ENCODE peak calls at places on chromosomes 4 and X, in nine cellular contexts. One of them, this sample, is unnamed.

GRCh38 chr4:15344041-15344440 is 83.8 kb upstream of the C1QTNF7 start:
- DNase-seq in CD8-positive, alpha-beta T cell: no peak
- DNase-seq in testis: no peak
- DNase-seq in Peyer's patch: no peak
- DNase-seq in esophagus squamous epithelium: no peak
- DNase-seq in brain microvascular endothelial cell: peak; percentile 12
- DNase-seq in A549: no peak
- DNase-seq in left ventricle myocardium inferior: no peak
- DNase-seq in small intestine: no peak
- DNase-seq in this sample: no peak

GRCh38 chr4:76644831-76645485 is 209.9 kb downstream of the SHROOM3 start:
- DNase-seq in CD8-positive, alpha-beta T cell: no peak
- DNase-seq in testis: no peak
- DNase-seq in Peyer's patch: no peak
- DNase-seq in esophagus squamous epithelium: no peak
- DNase-seq in brain microvascular endothelial cell: no peak
- DNase-seq in A549: no peak
- DNase-seq in left ventricle myocardium inferior: no peak
- DNase-seq in small intestine: peak; percentile 38
- DNase-seq in this sample: no peak

GRCh38 chrX:48489892-48490291 is 13.9 kb downstream of the FTSJ1 start:
- DNase-seq in CD8-positive, alpha-beta T cell: no peak
- DNase-seq in testis: no peak
- DNase-seq in Peyer's patch: no peak
- DNase-seq in esophagus squamous epithelium: no peak
- DNase-seq in brain microvascular endothelial cell: no peak
- DNase-seq in A549: no peak
- DNase-seq in left ventricle myocardium inferior: no peak
- DNase-seq in small intestine: no peak
- DNase-seq in this sample: no peak

GRCh38 chr4:144787365-144788263 is 141.7 kb downstream of the HHIP start:
- DNase-seq in CD8-positive, alpha-beta T cell: no peak
- DNase-seq in testis: no peak
- DNase-seq in Peyer's patch: no peak
- DNase-seq in esophagus squamous epithelium: no peak
- DNase-seq in brain microvascular endothelial cell: peak; percentile 12
- DNase-seq in A549: peak; percentile 47
- DNase-seq in left ventricle myocardium inferior: no peak
- DNase-seq in small intestine: peak; percentile 2
- DNase-seq in this sample: peak; percentile 63

GRCh38 chr4:91127891-91128290 is 1000.7 kb downstream of the CCSER1 start:
- DNase-seq in CD8-positive, alpha-beta T cell: no peak
- DNase-seq in testis: peak; percentile 76
- DNase-seq in Peyer's patch: no peak
- DNase-seq in esophagus squamous epithelium: no peak
- DNase-seq in brain microvascular endothelial cell: no peak
- DNase-seq in A549: no peak
- DNase-seq in left ventricle myocardium inferior: peak; percentile 16
- DNase-seq in small intestine: no peak
- DNase-seq in this sample: peak; percentile 2

GRCh38 chr4:42329421-42329820 is 67.9 kb upstream of the SHISA3 start:
- DNase-seq in CD8-positive, alpha-beta T cell: no peak
- DNase-seq in testis: no peak
- DNase-seq in Peyer's patch: no peak
- DNase-seq in esophagus squamous epithelium: no peak
- DNase-seq in brain microvascular endothelial cell: no peak
- DNase-seq in A549: peak; percentile 10
- DNase-seq in left ventricle myocardium inferior: no peak
- DNase-seq in small intestine: no peak
- DNase-seq in this sample: no peak

GRCh38 chr4:105969575-105969974 is 74.3 kb downstream of the NPNT start:
- DNase-seq in CD8-positive, alpha-beta T cell: no peak
- DNase-seq in testis: no peak
- DNase-seq in Peyer's patch: no peak
- DNase-seq in esophagus squamous epithelium: no peak
- DNase-seq in brain microvascular endothelial cell: no peak
- DNase-seq in A549: no peak
- DNase-seq in left ventricle myocardium inferior: no peak
- DNase-seq in small intestine: no peak
- DNase-seq in this sample: no peak

GRCh38 chr4:162285753-162286152 is 122.0 kb upstream of the FSTL5 start:
- DNase-seq in CD8-positive, alpha-beta T cell: no peak
- DNase-seq in testis: no peak
- DNase-seq in Peyer's patch: no peak
- DNase-seq in esophagus squamous epithelium: no peak
- DNase-seq in brain microvascular endothelial cell: no peak
- DNase-seq in A549: no peak
- DNase-seq in left ventricle myocardium inferior: no peak
- DNase-seq in small intestine: no peak
- DNase-seq in this sample: no peak

GRCh38 chr4:76943790-76944189 is 5.8 kb upstream of the SEPTIN11 start:
- DNase-seq in CD8-positive, alpha-beta T cell: no peak
- DNase-seq in testis: no peak
- DNase-seq in Peyer's patch: no peak
- DNase-seq in esophagus squamous epithelium: no peak
- DNase-seq in brain microvascular endothelial cell: no peak
- DNase-seq in A549: no peak
- DNase-seq in left ventricle myocardium inferior: no peak
- DNase-seq in small intestine: no peak
- DNase-seq in this sample: no peak

GRCh38 chr4:152962160-152962559 is 26.0 kb downstream of the FHDC1 start:
- DNase-seq in CD8-positive, alpha-beta T cell: no peak
- DNase-seq in testis: no peak
- DNase-seq in Peyer's patch: no peak
- DNase-seq in esophagus squamous epithelium: no peak
- DNase-seq in brain microvascular endothelial cell: no peak
- DNase-seq in A549: no peak
- DNase-seq in left ventricle myocardium inferior: no peak
- DNase-seq in small intestine: no peak
- DNase-seq in this sample: no peak

GRCh38 chrX:17803449-17803848 is 57.6 kb downstream of the RAI2 start:
- DNase-seq in CD8-positive, alpha-beta T cell: no peak
- DNase-seq in testis: no peak
- DNase-seq in Peyer's patch: no peak
- DNase-seq in esophagus squamous epithelium: no peak
- DNase-seq in brain microvascular endothelial cell: no peak
- DNase-seq in A549: no peak
- DNase-seq in left ventricle myocardium inferior: no peak
- DNase-seq in small intestine: no peak
- DNase-seq in this sample: no peak

GRCh38 chr4:113474017-113474416 is 287.5 kb downstream of the CAMK2D start:
- DNase-seq in CD8-positive, alpha-beta T cell: no peak
- DNase-seq in testis: no peak
- DNase-seq in Peyer's patch: no peak
- DNase-seq in esophagus squamous epithelium: no peak
- DNase-seq in brain microvascular endothelial cell: peak; percentile 24
- DNase-seq in A549: no peak
- DNase-seq in left ventricle myocardium inferior: no peak
- DNase-seq in small intestine: no peak
- DNase-seq in this sample: no peak

GRCh38 chr4:67087897-67088296 is 457.4 kb downstream of the CENPC start:
- DNase-seq in CD8-positive, alpha-beta T cell: no peak
- DNase-seq in testis: peak; percentile 78
- DNase-seq in Peyer's patch: no peak
- DNase-seq in esophagus squamous epithelium: no peak
- DNase-seq in brain microvascular endothelial cell: peak; percentile 12
- DNase-seq in A549: peak; percentile 18
- DNase-seq in left ventricle myocardium inferior: no peak
- DNase-seq in small intestine: peak; percentile 46
- DNase-seq in this sample: peak; percentile 57

GRCh38 chr4:26133840-26134239 is 187.0 kb upstream of the RBPJ start:
- DNase-seq in CD8-positive, alpha-beta T cell: no peak
- DNase-seq in testis: no peak
- DNase-seq in Peyer's patch: no peak
- DNase-seq in esophagus squamous epithelium: no peak
- DNase-seq in brain microvascular endothelial cell: no peak
- DNase-seq in A549: no peak
- DNase-seq in left ventricle myocardium inferior: no peak
- DNase-seq in small intestine: no peak
- DNase-seq in this sample: no peak

GRCh38 chr4:45423876-45424275 is 697.5 kb upstream of the GNPDA2 start:
- DNase-seq in CD8-positive, alpha-beta T cell: no peak
- DNase-seq in testis: peak; percentile 79
- DNase-seq in Peyer's patch: no peak
- DNase-seq in esophagus squamous epithelium: no peak
- DNase-seq in brain microvascular endothelial cell: no peak
- DNase-seq in A549: no peak
- DNase-seq in left ventricle myocardium inferior: no peak
- DNase-seq in small intestine: no peak
- DNase-seq in this sample: no peak

GRCh38 chr4:156941940-156942548 is 29.6 kb downstream of the PDGFC start:
- DNase-seq in CD8-positive, alpha-beta T cell: no peak
- DNase-seq in testis: peak; percentile 17
- DNase-seq in Peyer's patch: no peak
- DNase-seq in esophagus squamous epithelium: no peak
- DNase-seq in brain microvascular endothelial cell: peak; percentile 97
- DNase-seq in A549: peak; percentile 78
- DNase-seq in left ventricle myocardium inferior: no peak
- DNase-seq in small intestine: no peak
- DNase-seq in this sample: peak; percentile 88
- H3K4me3 ChIP-seq in CD8-positive, alpha-beta T cell: no peak overlapping the region
- H3K4me3 ChIP-seq in testis: no peak overlapping the region
- H3K4me3 ChIP-seq in Peyer's patch: no peak overlapping the region
- H3K4me3 ChIP-seq in esophagus squamous epithelium: no peak overlapping the region
- H3K4me3 ChIP-seq in brain microvascular endothelial cell: no peak overlapping the region
- H3K4me3 ChIP-seq in A549: no peak overlapping the region
- H3K4me3 ChIP-seq in left ventricle myocardium inferior: peak overlapping the region; percentile 49
- H3K4me3 ChIP-seq in small intestine: no peak overlapping the region
- H3K4me3 ChIP-seq in this sample: no peak overlapping the region

GRCh38 chr4:119014658-119015057 is 121.0 kb upstream of the MYOZ2 start:
- DNase-seq in CD8-positive, alpha-beta T cell: no peak
- DNase-seq in testis: no peak
- DNase-seq in Peyer's patch: no peak
- DNase-seq in esophagus squamous epithelium: no peak
- DNase-seq in brain microvascular endothelial cell: no peak
- DNase-seq in A549: no peak
- DNase-seq in left ventricle myocardium inferior: no peak
- DNase-seq in small intestine: no peak
- DNase-seq in this sample: no peak

GRCh38 chr4:119016636-119017035 is 119.0 kb upstream of the MYOZ2 start:
- DNase-seq in CD8-positive, alpha-beta T cell: no peak
- DNase-seq in testis: no peak
- DNase-seq in Peyer's patch: no peak
- DNase-seq in esophagus squamous epithelium: no peak
- DNase-seq in brain microvascular endothelial cell: no peak
- DNase-seq in A549: no peak
- DNase-seq in left ventricle myocardium inferior: no peak
- DNase-seq in small intestine: no peak
- DNase-seq in this sample: no peak

GRCh38 chr4:119005888-119006287 is 117.2 kb downstream of the SYNPO2 start:
- DNase-seq in CD8-positive, alpha-beta T cell: no peak
- DNase-seq in testis: no peak
- DNase-seq in Peyer's patch: no peak
- DNase-seq in esophagus squamous epithelium: no peak
- DNase-seq in brain microvascular endothelial cell: no peak
- DNase-seq in A549: no peak
- DNase-seq in left ventricle myocardium inferior: no peak
- DNase-seq in small intestine: no peak
- DNase-seq in this sample: no peak

GRCh38 chr4:119010909-119011606 is 122.4 kb downstream of the SYNPO2 start:
- DNase-seq in CD8-positive, alpha-beta T cell: no peak
- DNase-seq in testis: no peak
- DNase-seq in Peyer's patch: no peak
- DNase-seq in esophagus squamous epithelium: no peak
- DNase-seq in brain microvascular endothelial cell: no peak
- DNase-seq in A549: no peak
- DNase-seq in left ventricle myocardium inferior: no peak
- DNase-seq in small intestine: no peak
- DNase-seq in this sample: no peak

DNA sequence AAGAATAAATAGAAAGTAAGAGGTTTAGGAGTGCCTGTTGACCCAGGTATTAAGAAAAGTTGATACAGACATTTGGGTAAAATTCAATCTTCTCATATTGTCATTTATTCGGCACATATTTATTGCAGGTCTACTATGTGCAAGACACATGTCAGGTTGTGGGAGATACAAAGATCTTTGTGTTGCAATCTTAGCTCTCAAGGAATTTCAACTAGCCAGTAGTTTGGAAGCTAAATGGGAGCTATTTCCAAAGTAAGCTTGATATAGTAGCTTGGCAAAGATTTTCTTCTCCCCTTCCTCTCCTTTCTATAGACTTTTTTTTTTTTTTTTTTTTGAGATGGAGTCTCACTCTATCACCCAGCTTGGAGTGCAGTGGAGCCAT is 122.9 kb downstream of the SYNPO2 start:
- DNase-seq in CD8-positive, alpha-beta T cell: no peak
- DNase-seq in testis: no peak
- DNase-seq in Peyer's patch: no peak
- DNase-seq in esophagus squamous epithelium: no peak
- DNase-seq in brain microvascular endothelial cell: no peak
- DNase-seq in A549: no peak
- DNase-seq in left ventricle myocardium inferior: no peak
- DNase-seq in small intestine: no peak
- DNase-seq in this sample: no peak
- H3K27ac ChIP-seq in CD8-positive, alpha-beta T cell: no peak overlapping the region
- H3K27ac ChIP-seq in testis: no peak overlapping the region
- H3K27ac ChIP-seq in Peyer's patch: no peak overlapping the region
- H3K27ac ChIP-seq in esophagus squamous epithelium: peak overlapping the region; percentile 62
- H3K27ac ChIP-seq in brain microvascular endothelial cell: no peak overlapping the region
- H3K27ac ChIP-seq in A549: no peak overlapping the region
- H3K27ac ChIP-seq in left ventricle myocardium inferior: peak overlapping the region; percentile 71
- H3K27ac ChIP-seq in small intestine: no peak overlapping the region
- H3K27ac ChIP-seq in this sample: no peak overlapping the region

DNA sequence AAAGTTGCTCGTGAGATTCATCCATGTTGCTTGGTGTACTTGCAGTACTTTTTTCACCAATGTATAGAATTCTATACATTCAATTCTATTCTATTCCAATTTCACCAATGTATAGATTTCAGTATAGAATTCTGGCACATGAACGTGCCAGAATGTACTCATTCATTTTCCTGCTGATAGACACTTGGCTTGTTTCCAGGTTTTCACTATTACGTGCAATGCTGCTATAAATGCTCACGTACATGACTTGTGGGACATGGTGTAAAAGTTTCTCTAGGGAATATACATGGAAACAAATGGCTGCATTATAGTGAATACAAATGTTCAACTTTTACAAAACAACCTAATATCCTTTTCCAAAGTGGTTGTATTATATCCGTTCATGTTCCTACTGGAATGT is 6.8 kb upstream of the CXorf66 start:
- DNase-seq in CD8-positive, alpha-beta T cell: no peak
- DNase-seq in testis: no peak
- DNase-seq in Peyer's patch: no peak
- DNase-seq in esophagus squamous epithelium: no peak
- DNase-seq in brain microvascular endothelial cell: no peak
- DNase-seq in A549: no peak
- DNase-seq in left ventricle myocardium inferior: no peak
- DNase-seq in small intestine: no peak
- DNase-seq in this sample: no peak
- H3K4me3 ChIP-seq in CD8-positive, alpha-beta T cell: no peak overlapping the region
- H3K4me3 ChIP-seq in testis: no peak overlapping the region
- H3K4me3 ChIP-seq in Peyer's patch: no peak overlapping the region
- H3K4me3 ChIP-seq in esophagus squamous epithelium: no peak overlapping the region
- H3K4me3 ChIP-seq in brain microvascular endothelial cell: no peak overlapping the region
- H3K4me3 ChIP-seq in A549: no peak overlapping the region
- H3K4me3 ChIP-seq in left ventricle myocardium inferior: no peak overlapping the region
- H3K4me3 ChIP-seq in small intestine: no peak overlapping the region
- H3K4me3 ChIP-seq in this sample: no peak overlapping the region

DNA sequence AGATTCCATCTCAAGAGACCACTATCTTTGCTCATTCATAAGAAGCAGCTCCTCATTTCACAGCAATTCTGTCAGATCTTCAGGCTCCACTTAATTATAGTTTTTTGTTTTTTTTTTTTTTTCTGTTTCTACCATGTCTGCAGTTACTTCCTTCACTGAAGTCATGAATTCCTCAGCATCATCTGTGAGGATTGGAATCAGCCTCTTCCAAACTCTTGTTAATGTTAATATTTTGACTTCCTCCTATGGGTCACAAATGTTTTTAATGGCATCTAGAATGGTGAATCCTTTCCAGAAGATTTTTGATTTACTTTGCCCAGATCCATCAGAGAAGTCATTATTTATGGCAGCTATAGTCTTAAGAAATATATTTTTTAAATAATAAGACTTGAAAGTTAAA is 53.1 kb downstream of the BMP2K start:
- DNase-seq in CD8-positive, alpha-beta T cell: no peak
- DNase-seq in testis: no peak
- DNase-seq in Peyer's patch: no peak
- DNase-seq in esophagus squamous epithelium: no peak
- DNase-seq in brain microvascular endothelial cell: no peak
- DNase-seq in A549: peak; percentile 4
- DNase-seq in left ventricle myocardium inferior: no peak
- DNase-seq in small intestine: no peak
- DNase-seq in this sample: no peak
- H3K27ac ChIP-seq in CD8-positive, alpha-beta T cell: no peak overlapping the region
- H3K27ac ChIP-seq in testis: no peak overlapping the region
- H3K27ac ChIP-seq in Peyer's patch: no peak overlapping the region
- H3K27ac ChIP-seq in esophagus squamous epithelium: no peak overlapping the region
- H3K27ac ChIP-seq in brain microvascular endothelial cell: no peak overlapping the region
- H3K27ac ChIP-seq in A549: no peak overlapping the region
- H3K27ac ChIP-seq in left ventricle myocardium inferior: no peak overlapping the region
- H3K27ac ChIP-seq in small intestine: no peak overlapping the region
- H3K27ac ChIP-seq in this sample: no peak overlapping the region